ENCODE peak calls at places on chromosomes 13 and 19, in five cellular contexts. G, A, X, S and C are unnamed samples.

GRCh38 chr13:66405908-66406802 is 824.0 kb downstream of the PCDH9 start:
- DNase-seq in G (no peak), A (no peak), X (no peak), S (peak; percentile 37), C (peak; percentile 3)

GRCh38 chr13:49820591-49821215 is 28.2 kb upstream of the KPNA3 start:
- DNase-seq in G (no peak), A (no peak), X (peak; percentile 81), S (no peak), C (peak; percentile 63)

GRCh38 chr13:45511310-45512147 is 46.8 kb downstream of the COG3 start:
- DNase-seq in G (no peak), A (no peak), X (no peak), S (peak; percentile 80), C (peak; percentile 80)

GRCh38 chr19:12448808-12449207 is 8.0 kb upstream of the ZNF443 start:
- DNase-seq in G (no peak), A (no peak), X (no peak), S (no peak), C (no peak)

GRCh38 chr19:1576242-1577089 is 8.3 kb upstream of the MEX3D start:
- DNase-seq in G (no peak), A (no peak), X (no peak), S (no peak), C (no peak)

GRCh38 chr19:54136086-54136863 is 1.3 kb upstream of the CNOT3 start:
- DNase-seq in G (no peak), A (no peak), X (peak; percentile 56), S (peak; percentile 63), C (peak; percentile 22)

GRCh38 chr13:35850569-35850968 is 280.6 kb downstream of the DCLK1 start:
- DNase-seq in G (no peak), A (no peak), X (no peak), S (no peak), C (no peak)

GRCh38 chr19:41940443-41941409 is 12.5 kb upstream of the ERFL start:
- DNase-seq in G (no peak), A (no peak), X (no peak), S (no peak), C (no peak)

GRCh38 chr13:48730971-48731658 is 77.4 kb downstream of the CYSLTR2 start:
- DNase-seq in G (no peak), A (no peak), X (no peak), S (peak; percentile 9), C (no peak)

GRCh38 chr19:49830766-49831165 is 12.7 kb downstream of the MED25 start:
- DNase-seq in G (no peak), A (no peak), X (no peak), S (no peak), C (no peak)
- H3K36me3 ChIP-seq in G (no peaks in the 10 kb centered on the region), A (no peaks in the 10 kb centered on the region), X (peaks cover 2% of the 10 kb centered on the region), S (no peaks in the 10 kb centered on the region), C (no peaks in the 10 kb centered on the region)

DNA sequence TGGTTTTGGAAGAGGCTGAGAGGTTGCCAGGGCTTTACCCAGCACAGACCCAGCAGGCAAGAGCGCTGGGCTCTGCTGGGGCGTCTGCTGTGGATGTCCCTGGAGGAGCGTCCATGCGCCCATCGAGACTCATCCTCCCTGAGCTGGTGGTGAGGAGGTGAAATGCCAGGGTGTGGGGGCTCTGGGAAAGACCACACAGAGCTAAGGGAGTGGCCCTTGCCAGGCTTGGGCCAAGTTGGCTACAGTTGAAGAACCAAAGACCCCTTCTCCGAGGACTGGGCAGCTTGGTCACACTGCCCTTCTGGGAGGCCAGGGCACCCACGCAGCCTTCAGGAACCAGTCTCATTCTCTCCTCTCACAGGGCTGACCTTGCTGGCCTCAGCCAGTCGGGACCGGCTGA is 24.6 kb upstream of the OVOL3 start:
- DNase-seq in G (no peak), A (no peak), X (no peak), S (no peak), C (no peak)
- H3K36me3 ChIP-seq in G (no peaks in the 10 kb centered on the region), A (no peaks in the 10 kb centered on the region), X (peaks cover 1% of the 10 kb centered on the region), S (no peaks in the 10 kb centered on the region), C (no peaks in the 10 kb centered on the region)

DNA sequence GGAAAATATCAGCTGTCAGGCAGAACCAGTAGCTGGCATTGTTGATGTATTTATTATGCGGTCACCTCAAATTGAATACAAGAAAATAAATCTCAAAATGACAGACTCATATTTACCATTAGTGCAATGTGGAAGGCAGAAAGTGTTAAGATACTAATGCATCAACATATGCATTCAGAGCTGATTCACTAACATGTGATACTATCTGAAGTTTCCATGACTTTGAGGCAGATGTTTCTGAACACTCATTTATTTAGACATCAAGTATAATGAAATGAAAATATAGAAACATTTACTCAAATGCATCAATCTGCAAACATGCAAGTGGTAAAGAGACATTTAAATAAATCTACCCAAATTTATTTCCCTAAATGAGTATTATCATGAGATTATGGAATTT is 474.2 kb upstream of the SLC10A2 start:
- DNase-seq in G (no peak), A (no peak), X (no peak), S (no peak), C (no peak)
- H3K36me3 ChIP-seq in G (no peaks in the 10 kb centered on the region), A (no peaks in the 10 kb centered on the region), X (no peaks in the 10 kb centered on the region), S (no peaks in the 10 kb centered on the region), C (no peaks in the 10 kb centered on the region)

GRCh38 chr19:24049537-24049936 is 37.5 kb upstream of the ZNF254 start:
- DNase-seq in G (no peak), A (no peak), X (no peak), S (no peak), C (no peak)
- H3K36me3 ChIP-seq in G (peaks cover 3% of the 10 kb centered on the region), A (peaks cover 3% of the 10 kb centered on the region), X (peaks cover 4% of the 10 kb centered on the region), S (no peaks in the 10 kb centered on the region), C (no peaks in the 10 kb centered on the region)

GRCh38 chr19:39830406-39830805 is 3.6 kb downstream of the DYRK1B start:
- DNase-seq in G (no peak), A (no peak), X (no peak), S (no peak), C (no peak)
- H3K36me3 ChIP-seq in G (no peaks in the 10 kb centered on the region), A (no peaks in the 10 kb centered on the region), X (peaks cover 7% of the 10 kb centered on the region), S (peaks cover 10% of the 10 kb centered on the region), C (no peaks in the 10 kb centered on the region)

DNA sequence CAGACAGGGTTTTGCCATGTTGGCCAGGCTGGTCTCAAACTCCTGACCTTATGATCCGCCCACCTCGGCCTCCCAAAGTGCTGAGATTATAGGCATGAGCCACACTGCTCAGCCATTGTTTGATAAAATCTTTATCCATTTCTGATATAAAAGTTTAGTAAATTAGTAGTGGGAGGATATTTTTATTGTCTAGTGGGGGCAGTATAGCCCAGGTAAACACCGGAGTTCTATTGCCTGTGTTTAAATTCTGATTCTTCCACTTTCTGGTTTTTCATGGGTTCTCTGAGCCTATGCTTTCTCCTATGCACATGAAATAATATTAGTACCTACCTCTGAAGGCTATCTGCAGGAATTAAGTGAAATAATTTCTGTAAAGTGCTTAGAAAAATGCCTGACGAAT is 20.1 kb upstream of the ARHGEF18 start:
- DNase-seq in G (no peak), A (peak; percentile 11), X (no peak), S (no peak), C (no peak)
- H3K36me3 ChIP-seq in G (no peaks in the 10 kb centered on the region), A (no peaks in the 10 kb centered on the region), X (no peaks in the 10 kb centered on the region), S (no peaks in the 10 kb centered on the region), C (no peaks in the 10 kb centered on the region)

DNA sequence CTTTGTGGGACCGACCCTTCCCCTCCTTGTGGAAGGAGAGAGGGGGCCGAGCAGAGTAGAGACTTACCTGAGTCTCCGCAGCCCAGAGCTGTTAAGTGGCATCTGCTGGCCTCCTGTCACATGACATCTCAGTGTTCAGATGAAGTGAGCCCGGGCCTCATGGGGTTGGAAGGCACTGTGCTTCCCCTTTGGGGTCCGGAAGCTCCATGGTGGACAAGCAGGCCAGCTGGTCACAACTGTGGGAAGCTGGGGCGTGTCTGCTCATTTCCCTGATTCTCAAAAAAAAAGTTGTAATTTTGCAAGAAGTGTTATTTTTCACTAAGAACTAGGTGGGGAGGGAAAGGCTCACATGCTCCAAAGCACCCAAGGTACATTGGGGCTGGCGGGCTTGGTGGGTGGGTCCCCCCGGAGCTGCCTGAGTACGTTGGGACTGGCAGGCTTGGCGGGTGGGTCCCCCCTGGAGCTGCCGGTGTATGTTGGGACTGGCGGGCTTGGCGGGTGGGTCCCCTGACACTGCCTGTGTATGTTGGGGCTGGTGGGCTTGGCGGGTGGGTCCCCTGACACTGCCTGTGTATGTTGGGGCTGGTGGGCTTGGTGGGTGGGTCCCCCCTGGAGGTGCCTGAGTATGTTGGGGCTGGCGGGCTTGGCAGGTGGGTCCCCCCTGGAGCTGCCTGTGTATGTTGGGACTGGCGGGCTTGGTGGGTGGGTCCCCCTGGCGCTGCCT is 18.2 kb upstream of the DCUN1D2 start:
- DNase-seq in G (no peak), A (no peak), X (no peak), S (no peak), C (no peak)
- H3K36me3 ChIP-seq in G (no peaks in the 10 kb centered on the region), A (no peaks in the 10 kb centered on the region), X (peaks cover 3% of the 10 kb centered on the region), S (no peaks in the 10 kb centered on the region), C (no peaks in the 10 kb centered on the region)

DNA sequence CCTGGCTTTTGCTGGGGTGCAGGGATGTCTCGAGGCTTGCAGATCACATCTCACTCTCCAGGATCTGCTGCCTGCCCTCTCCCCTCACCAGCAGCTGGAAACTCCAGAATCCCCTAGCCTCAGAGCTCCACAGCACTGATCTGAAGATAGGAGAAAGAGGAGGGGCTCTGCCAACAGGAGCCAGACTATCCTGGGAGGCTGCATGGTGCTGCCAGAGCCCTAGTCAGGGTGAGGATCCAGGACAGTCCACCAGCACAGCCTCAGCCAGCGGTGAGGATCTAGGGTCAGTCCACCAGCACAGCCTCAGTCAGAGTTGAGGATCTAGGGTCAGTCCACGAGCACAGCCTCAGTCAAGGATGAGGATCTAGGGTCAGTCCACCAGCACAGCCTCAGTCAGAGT is 65.2 kb downstream of the RAB20 start:
- DNase-seq in G (no peak), A (no peak), X (no peak), S (no peak), C (no peak)
- H3K36me3 ChIP-seq in G (no peaks in the 10 kb centered on the region), A (peaks cover 5% of the 10 kb centered on the region), X (no peaks in the 10 kb centered on the region), S (peaks cover 8% of the 10 kb centered on the region), C (no peaks in the 10 kb centered on the region)